ENCODE peak calls at places on chromosome 16, in nine cellular contexts. One of them, this sample, is unnamed.
A peak's percentile ranks its signal among the peaks of the same experiment; 100 is the strongest.

GRCh38 chr16:52498640-52499039 is 48.3 kb downstream of the TOX3 start:
- DNase-seq in GM04504: no peak
- DNase-seq in dorsolateral prefrontal cortex: no peak
- DNase-seq in upper lobe of right lung: no peak
- DNase-seq in iris pigment epithelial cell: no peak
- DNase-seq in GDM1: no peak
- DNase-seq in heart right ventricle: no peak
- DNase-seq in fibroblast of lung: no peak
- DNase-seq in stimulated activated CD4-positive, alpha-beta T cell treated with anti-CD3 and anti-CD28 coated beads, TNF-alpha, amount 100 ng/mL, for 4 hours: no peak
- DNase-seq in this sample: no peak

GRCh38 chr16:2753523-2754020 is 1.1 kb downstream of the SRRM2 start:
- DNase-seq in GM04504: no peak
- DNase-seq in GDM1: no peak
- DNase-seq in fibroblast of lung: no peak
- DNase-seq in upper lobe of right lung: no peak
- DNase-seq in heart right ventricle: no peak
- DNase-seq in stimulated activated CD4-positive, alpha-beta T cell treated with anti-CD3 and anti-CD28 coated beads, TNF-alpha, amount 100 ng/mL, for 4 hours: no peak
- DNase-seq in iris pigment epithelial cell: peak; percentile 37
- DNase-seq in dorsolateral prefrontal cortex: no peak
- DNase-seq in this sample: no peak

GRCh38 chr16:83037884-83038283 is 411.1 kb downstream of the CDH13 start:
- DNase-seq in iris pigment epithelial cell: no peak
- DNase-seq in GDM1: no peak
- DNase-seq in heart right ventricle: no peak
- DNase-seq in GM04504: no peak
- DNase-seq in fibroblast of lung: no peak
- DNase-seq in dorsolateral prefrontal cortex: no peak
- DNase-seq in upper lobe of right lung: no peak
- DNase-seq in stimulated activated CD4-positive, alpha-beta T cell treated with anti-CD3 and anti-CD28 coated beads, TNF-alpha, amount 100 ng/mL, for 4 hours: no peak
- DNase-seq in this sample: no peak

GRCh38 chr16:11561440-11561797 is 25.3 kb downstream of the LITAF start:
- DNase-seq in upper lobe of right lung: no peak
- DNase-seq in fibroblast of lung: no peak
- DNase-seq in GDM1: no peak
- DNase-seq in stimulated activated CD4-positive, alpha-beta T cell treated with anti-CD3 and anti-CD28 coated beads, TNF-alpha, amount 100 ng/mL, for 4 hours: no peak
- DNase-seq in dorsolateral prefrontal cortex: no peak
- DNase-seq in iris pigment epithelial cell: no peak
- DNase-seq in heart right ventricle: no peak
- DNase-seq in GM04504: no peak
- DNase-seq in this sample: no peak

GRCh38 chr16:78522327-78522726 is 422.9 kb downstream of the WWOX start:
- DNase-seq in GM04504: no peak
- DNase-seq in fibroblast of lung: no peak
- DNase-seq in heart right ventricle: no peak
- DNase-seq in upper lobe of right lung: no peak
- DNase-seq in iris pigment epithelial cell: no peak
- DNase-seq in GDM1: no peak
- DNase-seq in stimulated activated CD4-positive, alpha-beta T cell treated with anti-CD3 and anti-CD28 coated beads, TNF-alpha, amount 100 ng/mL, for 4 hours: no peak
- DNase-seq in dorsolateral prefrontal cortex: no peak
- DNase-seq in this sample: no peak

GRCh38 chr16:3945751-3946603 is 65.5 kb upstream of the CREBBP start:
- DNase-seq in heart right ventricle: no peak
- DNase-seq in GDM1: no peak
- DNase-seq in dorsolateral prefrontal cortex: no peak
- DNase-seq in GM04504: peak; percentile 96
- DNase-seq in upper lobe of right lung: peak; percentile 77
- DNase-seq in iris pigment epithelial cell: peak; percentile 99
- DNase-seq in stimulated activated CD4-positive, alpha-beta T cell treated with anti-CD3 and anti-CD28 coated beads, TNF-alpha, amount 100 ng/mL, for 4 hours: no peak
- DNase-seq in fibroblast of lung: peak; percentile 97
- DNase-seq in this sample: no peak

GRCh38 chr16:15643453-15644305 is 725 bp upstream of the MARF1 start:
- DNase-seq in fibroblast of lung: peak; percentile 79
- DNase-seq in dorsolateral prefrontal cortex: no peak
- DNase-seq in stimulated activated CD4-positive, alpha-beta T cell treated with anti-CD3 and anti-CD28 coated beads, TNF-alpha, amount 100 ng/mL, for 4 hours: no peak
- DNase-seq in iris pigment epithelial cell: peak; percentile 44
- DNase-seq in GM04504: no peak
- DNase-seq in GDM1: peak; percentile 13
- DNase-seq in heart right ventricle: no peak
- DNase-seq in upper lobe of right lung: no peak
- DNase-seq in this sample: peak; percentile 70

GRCh38 chr16:50747206-50747956 is 5.5 kb downstream of the CYLD start:
- DNase-seq in fibroblast of lung: peak; percentile 37
- DNase-seq in stimulated activated CD4-positive, alpha-beta T cell treated with anti-CD3 and anti-CD28 coated beads, TNF-alpha, amount 100 ng/mL, for 4 hours: no peak
- DNase-seq in GDM1: peak; percentile 54
- DNase-seq in iris pigment epithelial cell: no peak
- DNase-seq in dorsolateral prefrontal cortex: no peak
- DNase-seq in upper lobe of right lung: no peak
- DNase-seq in GM04504: no peak
- DNase-seq in heart right ventricle: no peak
- DNase-seq in this sample: peak; percentile 17

GRCh38 chr16:74903882-74904678 is 80.8 kb downstream of the WDR59 start:
- DNase-seq in GM04504: no peak
- DNase-seq in fibroblast of lung: no peak
- DNase-seq in heart right ventricle: no peak
- DNase-seq in iris pigment epithelial cell: no peak
- DNase-seq in upper lobe of right lung: no peak
- DNase-seq in GDM1: no peak
- DNase-seq in stimulated activated CD4-positive, alpha-beta T cell treated with anti-CD3 and anti-CD28 coated beads, TNF-alpha, amount 100 ng/mL, for 4 hours: no peak
- DNase-seq in dorsolateral prefrontal cortex: no peak
- DNase-seq in this sample: no peak

GRCh38 chr16:28321700-28322411 is 29.5 kb downstream of the SBK1 start:
- DNase-seq in GM04504: no peak
- DNase-seq in GDM1: no peak
- DNase-seq in stimulated activated CD4-positive, alpha-beta T cell treated with anti-CD3 and anti-CD28 coated beads, TNF-alpha, amount 100 ng/mL, for 4 hours: no peak
- DNase-seq in upper lobe of right lung: no peak
- DNase-seq in iris pigment epithelial cell: peak; percentile 14
- DNase-seq in dorsolateral prefrontal cortex: no peak
- DNase-seq in heart right ventricle: no peak
- DNase-seq in fibroblast of lung: peak; percentile 15
- DNase-seq in this sample: no peak

GRCh38 chr16:50722960-50723359 is 18.9 kb upstream of the CYLD start:
- DNase-seq in GDM1: no peak
- DNase-seq in stimulated activated CD4-positive, alpha-beta T cell treated with anti-CD3 and anti-CD28 coated beads, TNF-alpha, amount 100 ng/mL, for 4 hours: no peak
- DNase-seq in dorsolateral prefrontal cortex: no peak
- DNase-seq in GM04504: no peak
- DNase-seq in fibroblast of lung: no peak
- DNase-seq in upper lobe of right lung: no peak
- DNase-seq in heart right ventricle: no peak
- DNase-seq in iris pigment epithelial cell: no peak
- DNase-seq in this sample: no peak

GRCh38 chr16:24975428-24975889 is 39.7 kb downstream of the ARHGAP17 start:
- DNase-seq in upper lobe of right lung: no peak
- DNase-seq in dorsolateral prefrontal cortex: no peak
- DNase-seq in iris pigment epithelial cell: peak; percentile 77
- DNase-seq in fibroblast of lung: no peak
- DNase-seq in GDM1: no peak
- DNase-seq in stimulated activated CD4-positive, alpha-beta T cell treated with anti-CD3 and anti-CD28 coated beads, TNF-alpha, amount 100 ng/mL, for 4 hours: no peak
- DNase-seq in GM04504: no peak
- DNase-seq in heart right ventricle: no peak
- DNase-seq in this sample: no peak

GRCh38 chr16:75235721-75236193 is 15.7 kb downstream of the BCAR1 start:
- DNase-seq in fibroblast of lung: no peak
- DNase-seq in stimulated activated CD4-positive, alpha-beta T cell treated with anti-CD3 and anti-CD28 coated beads, TNF-alpha, amount 100 ng/mL, for 4 hours: no peak
- DNase-seq in GDM1: no peak
- DNase-seq in GM04504: no peak
- DNase-seq in upper lobe of right lung: no peak
- DNase-seq in dorsolateral prefrontal cortex: no peak
- DNase-seq in heart right ventricle: peak; percentile 24
- DNase-seq in iris pigment epithelial cell: no peak
- DNase-seq in this sample: no peak

GRCh38 chr16:24939738-24940137 is 75.4 kb downstream of the ARHGAP17 start:
- DNase-seq in GM04504: no peak
- DNase-seq in iris pigment epithelial cell: no peak
- DNase-seq in dorsolateral prefrontal cortex: no peak
- DNase-seq in upper lobe of right lung: no peak
- DNase-seq in heart right ventricle: no peak
- DNase-seq in GDM1: no peak
- DNase-seq in fibroblast of lung: no peak
- DNase-seq in stimulated activated CD4-positive, alpha-beta T cell treated with anti-CD3 and anti-CD28 coated beads, TNF-alpha, amount 100 ng/mL, for 4 hours: no peak
- DNase-seq in this sample: no peak

GRCh38 chr16:86261379-86261778 is 248.9 kb upstream of the FOXF1 start:
- DNase-seq in stimulated activated CD4-positive, alpha-beta T cell treated with anti-CD3 and anti-CD28 coated beads, TNF-alpha, amount 100 ng/mL, for 4 hours: no peak
- DNase-seq in GM04504: no peak
- DNase-seq in upper lobe of right lung: no peak
- DNase-seq in iris pigment epithelial cell: peak; percentile 51
- DNase-seq in GDM1: no peak
- DNase-seq in dorsolateral prefrontal cortex: no peak
- DNase-seq in heart right ventricle: no peak
- DNase-seq in fibroblast of lung: peak; percentile 23
- DNase-seq in this sample: no peak

GRCh38 chr16:15990902-15991301 is 41.5 kb downstream of the ABCC1 start:
- DNase-seq in stimulated activated CD4-positive, alpha-beta T cell treated with anti-CD3 and anti-CD28 coated beads, TNF-alpha, amount 100 ng/mL, for 4 hours: no peak
- DNase-seq in fibroblast of lung: no peak
- DNase-seq in GDM1: no peak
- DNase-seq in iris pigment epithelial cell: no peak
- DNase-seq in dorsolateral prefrontal cortex: no peak
- DNase-seq in upper lobe of right lung: no peak
- DNase-seq in heart right ventricle: no peak
- DNase-seq in GM04504: no peak
- DNase-seq in this sample: no peak

GRCh38 chr16:89708481-89708931 is 7.0 kb upstream of the SPATA2L start:
- DNase-seq in GM04504: no peak
- DNase-seq in dorsolateral prefrontal cortex: no peak
- DNase-seq in fibroblast of lung: no peak
- DNase-seq in heart right ventricle: no peak
- DNase-seq in stimulated activated CD4-positive, alpha-beta T cell treated with anti-CD3 and anti-CD28 coated beads, TNF-alpha, amount 100 ng/mL, for 4 hours: no peak
- DNase-seq in GDM1: no peak
- DNase-seq in upper lobe of right lung: no peak
- DNase-seq in iris pigment epithelial cell: no peak
- DNase-seq in this sample: no peak

GRCh38 chr16:29694384-29695195 is 15.6 kb downstream of the QPRT start:
- DNase-seq in heart right ventricle: no peak
- DNase-seq in fibroblast of lung: peak; percentile 79
- DNase-seq in upper lobe of right lung: no peak
- DNase-seq in stimulated activated CD4-positive, alpha-beta T cell treated with anti-CD3 and anti-CD28 coated beads, TNF-alpha, amount 100 ng/mL, for 4 hours: no peak
- DNase-seq in GM04504: no peak
- DNase-seq in iris pigment epithelial cell: no peak
- DNase-seq in GDM1: no peak
- DNase-seq in dorsolateral prefrontal cortex: no peak
- DNase-seq in this sample: no peak

GRCh38 chr16:89042711-89043551 is 50.7 kb upstream of the ACSF3 start:
- DNase-seq in GM04504: no peak
- DNase-seq in fibroblast of lung: no peak
- DNase-seq in heart right ventricle: peak; percentile 3
- DNase-seq in iris pigment epithelial cell: no peak
- DNase-seq in GDM1: no peak
- DNase-seq in dorsolateral prefrontal cortex: peak; percentile 32
- DNase-seq in upper lobe of right lung: no peak
- DNase-seq in stimulated activated CD4-positive, alpha-beta T cell treated with anti-CD3 and anti-CD28 coated beads, TNF-alpha, amount 100 ng/mL, for 4 hours: no peak
- DNase-seq in this sample: no peak

GRCh38 chr16:30395992-30396560 is 856 bp downstream of the ZNF48 start:
- DNase-seq in upper lobe of right lung: no peak
- DNase-seq in GDM1: no peak
- DNase-seq in stimulated activated CD4-positive, alpha-beta T cell treated with anti-CD3 and anti-CD28 coated beads, TNF-alpha, amount 100 ng/mL, for 4 hours: no peak
- DNase-seq in dorsolateral prefrontal cortex: no peak
- DNase-seq in heart right ventricle: no peak
- DNase-seq in fibroblast of lung: no peak
- DNase-seq in iris pigment epithelial cell: no peak
- DNase-seq in GM04504: no peak
- DNase-seq in this sample: peak; percentile 57

GRCh38 chr16:10256855-10257641 is 74.8 kb upstream of the GRIN2A start:
- DNase-seq in dorsolateral prefrontal cortex: no peak
- DNase-seq in iris pigment epithelial cell: peak; percentile 18
- DNase-seq in GM04504: peak; percentile 2
- DNase-seq in GDM1: no peak
- DNase-seq in stimulated activated CD4-positive, alpha-beta T cell treated with anti-CD3 and anti-CD28 coated beads, TNF-alpha, amount 100 ng/mL, for 4 hours: no peak
- DNase-seq in fibroblast of lung: peak; percentile 3
- DNase-seq in heart right ventricle: peak; percentile 34
- DNase-seq in upper lobe of right lung: no peak
- DNase-seq in this sample: peak; percentile 30

GRCh38 chr16:70685061-70685937 is 554 bp downstream of the MTSS2 start:
- DNase-seq in fibroblast of lung: no peak
- DNase-seq in stimulated activated CD4-positive, alpha-beta T cell treated with anti-CD3 and anti-CD28 coated beads, TNF-alpha, amount 100 ng/mL, for 4 hours: no peak
- DNase-seq in iris pigment epithelial cell: no peak
- DNase-seq in upper lobe of right lung: no peak
- DNase-seq in GM04504: no peak
- DNase-seq in dorsolateral prefrontal cortex: no peak
- DNase-seq in GDM1: no peak
- DNase-seq in heart right ventricle: peak; percentile 46
- DNase-seq in this sample: no peak

GRCh38 chr16:56332464-56333079 is 92.8 kb downstream of the AMFR start:
- DNase-seq in iris pigment epithelial cell: peak; percentile 54
- DNase-seq in heart right ventricle: peak; percentile 63
- DNase-seq in stimulated activated CD4-positive, alpha-beta T cell treated with anti-CD3 and anti-CD28 coated beads, TNF-alpha, amount 100 ng/mL, for 4 hours: no peak
- DNase-seq in upper lobe of right lung: peak; percentile 75
- DNase-seq in GDM1: no peak
- DNase-seq in GM04504: peak; percentile 47
- DNase-seq in dorsolateral prefrontal cortex: peak; percentile 80
- DNase-seq in fibroblast of lung: peak; percentile 62
- DNase-seq in this sample: no peak

GRCh38 chr16:2082171-2082982 is 34.6 kb downstream of the TSC2 start:
- DNase-seq in fibroblast of lung: peak; percentile 73
- DNase-seq in dorsolateral prefrontal cortex: no peak
- DNase-seq in GDM1: no peak
- DNase-seq in heart right ventricle: peak; percentile 43
- DNase-seq in iris pigment epithelial cell: peak; percentile 32
- DNase-seq in stimulated activated CD4-positive, alpha-beta T cell treated with anti-CD3 and anti-CD28 coated beads, TNF-alpha, amount 100 ng/mL, for 4 hours: no peak
- DNase-seq in GM04504: no peak
- DNase-seq in upper lobe of right lung: no peak
- DNase-seq in this sample: peak; percentile 76

GRCh38 chr16:15928261-15929104 is 20.9 kb upstream of the ABCC1 start:
- DNase-seq in GM04504: no peak
- DNase-seq in fibroblast of lung: no peak
- DNase-seq in upper lobe of right lung: peak; percentile 36
- DNase-seq in iris pigment epithelial cell: no peak
- DNase-seq in heart right ventricle: no peak
- DNase-seq in GDM1: no peak
- DNase-seq in dorsolateral prefrontal cortex: no peak
- DNase-seq in stimulated activated CD4-positive, alpha-beta T cell treated with anti-CD3 and anti-CD28 coated beads, TNF-alpha, amount 100 ng/mL, for 4 hours: no peak
- DNase-seq in this sample: no peak

GRCh38 chr16:54620197-54620596 is 310.5 kb upstream of the IRX5 start:
- DNase-seq in GM04504: no peak
- DNase-seq in iris pigment epithelial cell: no peak
- DNase-seq in upper lobe of right lung: no peak
- DNase-seq in heart right ventricle: no peak
- DNase-seq in GDM1: no peak
- DNase-seq in stimulated activated CD4-positive, alpha-beta T cell treated with anti-CD3 and anti-CD28 coated beads, TNF-alpha, amount 100 ng/mL, for 4 hours: no peak
- DNase-seq in fibroblast of lung: no peak
- DNase-seq in dorsolateral prefrontal cortex: no peak
- DNase-seq in this sample: no peak

GRCh38 chr16:52193441-52193840 is 353.5 kb downstream of the TOX3 start:
- DNase-seq in stimulated activated CD4-positive, alpha-beta T cell treated with anti-CD3 and anti-CD28 coated beads, TNF-alpha, amount 100 ng/mL, for 4 hours: no peak
- DNase-seq in iris pigment epithelial cell: no peak
- DNase-seq in dorsolateral prefrontal cortex: no peak
- DNase-seq in heart right ventricle: no peak
- DNase-seq in upper lobe of right lung: no peak
- DNase-seq in GM04504: no peak
- DNase-seq in GDM1: no peak
- DNase-seq in fibroblast of lung: no peak
- DNase-seq in this sample: no peak

GRCh38 chr16:80993293-80993691 is 13.4 kb downstream of the CMC2 start:
- DNase-seq in GDM1: no peak
- DNase-seq in dorsolateral prefrontal cortex: no peak
- DNase-seq in upper lobe of right lung: no peak
- DNase-seq in fibroblast of lung: peak; percentile 81
- DNase-seq in stimulated activated CD4-positive, alpha-beta T cell treated with anti-CD3 and anti-CD28 coated beads, TNF-alpha, amount 100 ng/mL, for 4 hours: no peak
- DNase-seq in iris pigment epithelial cell: peak; percentile 97
- DNase-seq in heart right ventricle: no peak
- DNase-seq in GM04504: peak; percentile 63
- DNase-seq in this sample: no peak

GRCh38 chr16:15836074-15836473 is 20.8 kb downstream of the MYH11 start:
- DNase-seq in GM04504: no peak
- DNase-seq in upper lobe of right lung: no peak
- DNase-seq in dorsolateral prefrontal cortex: no peak
- DNase-seq in GDM1: no peak
- DNase-seq in heart right ventricle: no peak
- DNase-seq in iris pigment epithelial cell: no peak
- DNase-seq in stimulated activated CD4-positive, alpha-beta T cell treated with anti-CD3 and anti-CD28 coated beads, TNF-alpha, amount 100 ng/mL, for 4 hours: no peak
- DNase-seq in fibroblast of lung: no peak
- DNase-seq in this sample: no peak

GRCh38 chr16:51430716-51431369 is 279.8 kb upstream of the SALL1 start:
- DNase-seq in upper lobe of right lung: no peak
- DNase-seq in GM04504: no peak
- DNase-seq in iris pigment epithelial cell: no peak
- DNase-seq in stimulated activated CD4-positive, alpha-beta T cell treated with anti-CD3 and anti-CD28 coated beads, TNF-alpha, amount 100 ng/mL, for 4 hours: no peak
- DNase-seq in heart right ventricle: no peak
- DNase-seq in GDM1: no peak
- DNase-seq in fibroblast of lung: no peak
- DNase-seq in dorsolateral prefrontal cortex: no peak
- DNase-seq in this sample: no peak

GRCh38 chr16:86103320-86103719 is 204.4 kb downstream of the IRF8 start:
- DNase-seq in GM04504: no peak
- DNase-seq in upper lobe of right lung: no peak
- DNase-seq in iris pigment epithelial cell: no peak
- DNase-seq in dorsolateral prefrontal cortex: no peak
- DNase-seq in stimulated activated CD4-positive, alpha-beta T cell treated with anti-CD3 and anti-CD28 coated beads, TNF-alpha, amount 100 ng/mL, for 4 hours: no peak
- DNase-seq in GDM1: no peak
- DNase-seq in fibroblast of lung: no peak
- DNase-seq in heart right ventricle: no peak
- DNase-seq in this sample: no peak